ENCODE peak calls at places on chromosomes 2 and 18, in four cellular contexts. K is mammary epithelial cell, E is left lung, Q is PC-9. Z is an unnamed sample.

GRCh38 chr2:26591619-26592505 is 49.3 kb downstream of the CIB4 start:
- DNase-seq in K (peak), E (peak), Q (no peak), Z (peak)

GRCh38 chr18:56650944-56651770 is at the start of gene WDR7:
- DNase-seq in K (peak), E (peak), Q (peak), Z (peak)

GRCh38 chr18:66958309-66958708 is 354.4 kb upstream of the CDH19 start:
- DNase-seq in K (no peak), E (no peak), Q (no peak), Z (no peak)

GRCh38 chr2:152409691-152410597 is 75.0 kb downstream of the FMNL2 start:
- DNase-seq in K (peak), E (no peak), Q (no peak), Z (no peak)

GRCh38 chr2:190169221-190170072 is 106.9 kb upstream of the MSTN start:
- DNase-seq in K (no peak), E (no peak), Q (no peak), Z (no peak)

GRCh38 chr18:42977982-42978595 is 137.4 kb downstream of the RIT2 start:
- DNase-seq in K (no peak), E (no peak), Q (no peak), Z (peak)

GRCh38 chr2:36982467-36982866 is 16.1 kb upstream of the STRN start:
- DNase-seq in K (no peak), E (no peak), Q (no peak), Z (no peak)

GRCh38 chr2:45739796-45740485 is 88.5 kb downstream of the PRKCE start:
- DNase-seq in K (no peak), E (no peak), Q (no peak), Z (no peak)

GRCh38 chr18:39909706-39910105 is 2045.3 kb upstream of the PIK3C3 start:
- DNase-seq in K (no peak), E (no peak), Q (no peak), Z (no peak)

GRCh38 chr2:77487074-77487803 is 34.9 kb downstream of the LRRTM4 start:
- DNase-seq in K (no peak), E (peak), Q (no peak), Z (no peak)

DNA sequence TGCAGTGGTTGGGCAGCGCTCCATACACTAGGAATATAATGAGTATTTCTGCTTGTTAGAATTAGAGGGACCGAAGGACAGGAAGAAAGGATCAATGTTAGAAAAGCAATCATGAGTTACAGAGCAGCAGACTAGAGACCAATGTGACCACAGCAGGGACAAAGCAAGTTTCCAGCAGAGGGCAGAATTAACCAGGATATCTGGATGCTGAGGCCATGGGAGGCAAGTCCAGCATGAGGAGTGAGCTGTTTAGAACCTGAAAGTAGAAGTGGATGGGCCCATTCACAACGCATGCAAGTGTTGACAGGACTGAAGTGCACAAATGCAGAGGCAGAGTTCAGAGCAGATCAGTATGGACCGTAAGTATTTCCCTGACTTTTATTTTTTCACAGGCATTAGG is 910.4 kb upstream of the GYPC start:
- DNase-seq in K (no peak), E (no peak), Q (peak), Z (peak)
- H3K27ac ChIP-seq in K (no peak), E (no peak), Q (no peak), Z (no peak)

DNA sequence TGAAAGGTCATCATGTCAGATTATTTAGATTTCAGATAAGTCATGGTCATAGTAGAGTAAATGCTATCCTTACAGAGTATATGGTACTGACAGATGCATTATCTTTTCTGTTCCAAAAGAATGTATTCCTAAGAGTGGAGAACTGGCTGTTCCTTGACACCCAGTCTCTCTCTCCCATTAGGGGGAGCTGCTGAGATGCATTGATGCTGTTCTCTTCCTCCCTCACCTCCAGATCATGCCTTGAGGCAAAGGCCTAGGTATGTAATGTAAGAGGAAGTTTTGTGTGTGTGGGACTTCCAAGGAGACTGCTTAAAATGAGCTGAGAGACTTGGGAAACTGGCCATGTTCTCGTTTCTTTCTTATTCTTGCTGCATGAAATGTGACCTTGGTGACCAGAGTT is 979.5 kb upstream of the CELF4 start:
- DNase-seq in K (peak), E (no peak), Q (no peak), Z (peak)
- TF ChIP-seq CTCF in K (peak), E (no peak), Q (no peak), Z (peak)

DNA sequence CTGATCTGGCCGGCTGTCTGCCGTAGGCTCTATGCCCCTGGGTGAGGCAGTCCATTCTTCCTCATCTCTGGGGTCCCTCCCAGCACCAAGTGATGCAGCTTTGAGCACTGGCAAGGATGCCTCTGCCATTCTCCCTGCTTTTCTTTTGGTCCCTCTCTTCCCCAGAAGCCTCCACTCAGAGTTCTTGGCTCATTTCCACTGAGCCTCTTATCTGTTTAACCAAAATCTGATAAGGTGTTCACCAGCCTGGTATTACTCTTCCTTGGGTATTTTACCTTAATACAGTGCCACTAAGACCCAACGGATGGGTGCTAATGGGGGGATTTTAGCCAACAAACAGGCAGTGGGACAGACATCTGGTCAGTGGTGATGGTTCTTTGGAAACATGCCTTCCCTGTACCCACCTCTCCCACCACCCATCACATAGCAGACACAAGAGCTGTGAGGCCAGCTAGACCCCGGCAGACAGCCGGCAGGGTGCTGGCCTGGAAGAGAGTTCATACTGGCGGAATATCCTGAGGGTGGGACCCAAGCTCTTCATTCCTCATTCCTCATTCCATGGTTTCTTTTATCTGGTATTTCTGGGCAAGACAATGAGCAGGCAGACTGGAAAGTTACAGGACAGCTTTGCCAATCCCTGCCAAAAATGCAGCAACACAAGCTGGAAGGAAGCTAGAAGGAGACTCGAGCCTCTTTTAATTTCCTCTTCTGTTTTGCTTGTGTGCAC is 34.6 kb downstream of the ZBTB7C start:
- DNase-seq in K (no peak), E (no peak), Q (no peak), Z (no peak)
- H3K27ac ChIP-seq in K (peak), E (no peak), Q (no peak), Z (no peak)

GRCh38 chr18:3380384-3380961 is 69.5 kb upstream of the TGIF1 start:
- DNase-seq in K (peak), E (no peak), Q (no peak), Z (peak)
- TF ChIP-seq CTCF in K (peak), E (no peak), Q (peak), Z (peak)

GRCh38 chr18:3095921-3096320 is 83.0 kb upstream of the LPIN2 start:
- DNase-seq in K (no peak), E (no peak), Q (no peak), Z (no peak)

GRCh38 chr18:3093624-3094354 is 80.8 kb upstream of the LPIN2 start:
- DNase-seq in K (no peak), E (no peak), Q (no peak), Z (no peak)

GRCh38 chr18:3089579-3089978 is 76.6 kb upstream of the LPIN2 start:
- DNase-seq in K (no peak), E (no peak), Q (no peak), Z (no peak)

GRCh38 chr18:3097082-3097481 is 84.1 kb upstream of the LPIN2 start:
- DNase-seq in K (no peak), E (no peak), Q (no peak), Z (no peak)

DNA sequence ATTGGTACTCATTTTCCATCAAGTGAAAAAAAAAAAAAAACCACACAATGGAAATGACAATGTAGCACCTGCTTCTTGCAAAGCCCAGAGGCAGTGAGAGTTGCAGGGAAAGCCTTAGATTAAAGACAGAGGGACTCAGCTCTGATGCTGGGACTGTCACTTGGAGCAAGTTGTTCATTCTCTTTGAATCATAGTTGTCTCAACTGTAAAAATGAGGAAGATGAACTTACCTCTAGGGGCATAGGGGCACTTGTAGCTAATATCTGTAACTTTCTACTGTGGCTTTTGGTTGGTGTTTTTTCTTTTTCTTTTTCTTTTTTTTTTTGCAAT is 81.4 kb upstream of the LPIN2 start:
- DNase-seq in K (no peak), E (no peak), Q (no peak), Z (no peak)
- H3K27ac ChIP-seq in K (no peak), E (no peak), Q (no peak), Z (no peak)

GRCh38 chr18:30689216-30689615 is 353.3 kb downstream of the DSC3 start:
- DNase-seq in K (no peak), E (no peak), Q (no peak), Z (no peak)
- TF ChIP-seq CTCF in K (no peak), E (no peak), Q (no peak), Z (no peak)

DNA sequence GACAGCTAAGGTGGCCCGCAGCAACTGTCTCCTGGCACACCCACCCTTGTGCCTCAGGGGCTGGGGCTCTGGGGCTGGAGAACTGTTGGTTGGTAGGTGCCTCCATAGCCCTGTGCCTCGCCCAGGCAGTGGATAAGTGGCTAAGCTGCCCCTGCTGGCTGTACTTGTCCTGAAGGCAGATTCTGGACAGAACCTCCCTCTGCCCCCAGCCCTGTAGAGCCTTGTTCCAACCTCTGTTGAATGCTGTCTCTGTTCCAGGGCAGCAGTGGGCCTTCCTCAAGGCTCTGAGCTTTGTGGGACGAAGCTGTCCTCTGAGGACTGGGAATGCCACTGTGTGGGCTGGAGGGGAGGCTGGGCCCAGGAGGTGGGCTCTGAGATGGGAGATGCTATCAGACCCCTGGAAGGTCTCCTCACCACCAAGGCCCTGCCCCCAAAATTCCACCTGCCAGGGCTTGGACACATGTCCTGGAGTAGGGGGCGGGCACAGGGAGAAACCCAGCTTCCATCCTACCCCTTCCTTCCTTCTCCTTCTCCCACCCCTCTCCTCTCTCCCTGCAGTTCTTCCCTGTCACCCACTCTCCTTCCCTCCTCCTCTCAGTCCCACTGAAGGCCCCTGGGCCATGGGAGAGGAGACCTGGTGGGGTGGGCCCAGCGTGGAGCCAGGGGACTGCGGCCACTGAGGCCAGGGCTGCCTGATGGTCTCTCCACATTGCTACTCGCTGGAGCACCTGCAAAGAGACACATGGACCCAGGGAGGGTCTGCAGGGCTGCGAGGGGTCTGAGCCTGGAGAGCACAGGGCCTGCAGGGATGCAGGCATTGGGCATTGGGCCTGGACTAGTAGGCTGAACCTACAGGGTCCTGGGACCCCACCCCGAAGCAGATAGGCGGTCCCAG is 1.7 kb upstream of the PDCD1 start:
- DNase-seq in K (no peak), E (peak), Q (no peak), Z (peak)
- H3K27ac ChIP-seq in K (no peak), E (peak), Q (no peak), Z (peak)

GRCh38 chr2:155115856-155116255 is 417.4 kb downstream of the KCNJ3 start:
- DNase-seq in K (no peak), E (no peak), Q (no peak), Z (no peak)
- TF ChIP-seq CTCF in K (no peak), E (no peak), Q (no peak), Z (no peak)

GRCh38 chr18:58196881-58197872 is 153.2 kb downstream of the NEDD4L start:
- DNase-seq in K (no peak), E (no peak), Q (no peak), Z (no peak)
- H3K27ac ChIP-seq in K (peak), E (peak), Q (no peak), Z (no peak)